ENCODE peak calls at places on chromosomes 6 and 20, in four cellular contexts. B is activated T-helper 1 cell treated with anti-CD3 and anti-CD28 coated beads, Interleukin-2, amount 50 U/mL, for 16 hours; I is amniotic stem cell; L is SW 1271. V is an unnamed sample.

GRCh38 chr6:150142304-150142656 is 564 bp upstream of the PPP1R14C start:
- DNase-seq in I (peak; percentile 50), L (no peak), B (no peak), V (no peak)

GRCh38 chr20:17652411-17652810 is 29.6 kb downstream of the RRBP1 start:
- DNase-seq in I (no peak), B (no peak), L (no peak), V (no peak)

GRCh38 chr20:37801921-37802320 is 101.0 kb upstream of the VSTM2L start:
- DNase-seq in I (no peak), L (no peak), B (no peak), V (no peak)

GRCh38 chr6:63598001-63598250 is 25.6 kb downstream of the LOC128125822 start:
- DNase-seq in B (no peak), L (no peak), I (no peak), V (no peak)

GRCh38 chr20:31693987-31694661 is 28.5 kb downstream of the BCL2L1 start:
- DNase-seq in I (no peak), B (no peak), L (no peak), V (no peak)

GRCh38 chr20:52539891-52540290 is 348.3 kb upstream of the ZFP64 start:
- DNase-seq in I (no peak), B (no peak), L (no peak), V (no peak)

GRCh38 chr6:4281341-4282293 is 146.2 kb upstream of the ECI2 start:
- DNase-seq in I (no peak), L (no peak), B (no peak), V (no peak)

GRCh38 chr6:35089216-35089934 is 51.8 kb downstream of the TCP11 start:
- DNase-seq in L (no peak), B (no peak), I (no peak), V (no peak)

GRCh38 chr6:24927234-24927955 is 8.4 kb downstream of the RIPOR2 start:
- DNase-seq in L (no peak), I (no peak), B (no peak), V (no peak)

GRCh38 chr6:169723991-169724553 is at the start of gene PHF10:
- DNase-seq in L (no peak), I (no peak), B (peak; percentile 41), V (no peak)

GRCh38 chr6:52724406-52725121 is 38.7 kb downstream of the GSTA2 start:
- DNase-seq in B (peak; percentile 4), L (no peak), I (no peak), V (peak; percentile 10)

GRCh38 chr6:47634210-47635047 is 64.0 kb upstream of the ADGRF4 start:
- DNase-seq in I (no peak), L (no peak), B (no peak), V (no peak)

GRCh38 chr6:34465551-34466241 is at the start of gene PACSIN1:
- DNase-seq in B (no peak), I (no peak), L (no peak), V (no peak)

GRCh38 chr6:29631860-29632731 is 887 bp downstream of the GABBR1 start:
- DNase-seq in I (no peak), L (peak; percentile 19), B (peak; percentile 43), V (peak; percentile 27)

GRCh38 chr6:114421219-114421618 is 78.4 kb upstream of the HS3ST5 start:
- DNase-seq in I (no peak), B (no peak), L (no peak), V (no peak)

GRCh38 chr20:57118964-57119363 is 147.5 kb downstream of the BMP7 start:
- DNase-seq in I (no peak), L (no peak), B (no peak), V (no peak)

GRCh38 chr6:165573671-165574070 is 89.4 kb downstream of the PDE10A start:
- DNase-seq in L (no peak), B (no peak), I (no peak), V (no peak)

GRCh38 chr20:50870572-50871161 is 60.6 kb downstream of the ADNP start:
- DNase-seq in L (no peak), I (no peak), B (no peak), V (no peak)

GRCh38 chr6:113585246-113585645 is 271.9 kb upstream of the MARCKS start:
- DNase-seq in B (no peak), I (no peak), L (no peak), V (no peak)

GRCh38 chr6:148817689-148818088 is 70.9 kb downstream of the UST start:
- DNase-seq in I (no peak), L (no peak), B (no peak), V (no peak)

GRCh38 chr6:155177369-155177961 is 86.3 kb upstream of the CLDN20 start:
- DNase-seq in B (no peak), L (peak; percentile 22), I (peak; percentile 41), V (peak; percentile 27)

GRCh38 chr6:36755435-36756348 is 58.1 kb downstream of the RAB44 start:
- DNase-seq in B (peak; percentile 68), I (no peak), L (peak; percentile 32), V (peak; percentile 60)

GRCh38 chr6:154938245-154938583 is 56.9 kb upstream of the TIAM2 start:
- DNase-seq in L (no peak), I (no peak), B (no peak), V (no peak)

GRCh38 chr6:90406142-90406794 is 109.6 kb upstream of the BACH2 start:
- DNase-seq in L (no peak), B (no peak), I (no peak), V (no peak)

GRCh38 chr6:151284431-151285060 is 44.8 kb downstream of the AKAP12 start:
- DNase-seq in L (no peak), I (no peak), B (no peak), V (no peak)

GRCh38 chr20:24134284-24134683 is 145.7 kb upstream of the GGTLC1 start:
- DNase-seq in I (no peak), L (no peak), B (no peak), V (no peak)

GRCh38 chr6:141107562-141108160 is 1025.1 kb upstream of the GJE1 start:
- DNase-seq in L (peak; percentile 30), I (no peak), B (no peak), V (no peak)

GRCh38 chr6:73704260-73704659 is 8.3 kb downstream of the CD109 start:
- DNase-seq in I (peak; percentile 84), B (no peak), L (peak; percentile 20), V (no peak)

GRCh38 chr6:163808231-163808630 is 393.7 kb downstream of the QKI start:
- DNase-seq in B (no peak), L (no peak), I (no peak), V (no peak)

V was measured in activated gamma-delta T cell treated with anti-CD3 and anti-CD28 coated beads, Interleukin-2, amount 50 U/mL, for 16 hours.